ENCODE peak calls at places on chromosomes 7 and 10, in seven cellular contexts. U is GM23338; Y is activated effector memory CD4-positive, alpha-beta T cell treated with Interleukin-2 at 50 U/mL for 16 hours; S is activated CD8-positive, alpha-beta memory T cell treated with anti-CD3 and anti-CD28 coated beads for 48 hours; W is CD14-positive monocyte; M is GM18507; H is Kasumi-1. Q is an unnamed sample.

GRCh38 chr10:2076528-2076927 is 339.2 kb upstream of the ADARB2 start:
- DNase-seq in W (no peak), Y (no peak), U (peak), S (no peak), H (no peak), M (no peak), Q (no peak)

GRCh38 chr7:115779561-115779960 is 251.0 kb downstream of the TFEC start:
- DNase-seq in S (no peak), U (no peak), M (no peak), Y (no peak), H (no peak), W (no peak), Q (peak)

GRCh38 chr10:106559442-106559841 is 605.1 kb downstream of the SORCS1 start:
- DNase-seq in U (no peak), H (no peak), Y (no peak), W (no peak), M (no peak), S (no peak), Q (no peak)

GRCh38 chr10:72310636-72311035 is 36.9 kb downstream of the DDIT4 start:
- DNase-seq in U (no peak), W (no peak), Y (no peak), H (peak), M (no peak), S (no peak), Q (no peak)

GRCh38 chr7:131111-132094 is 61.0 kb upstream of the FAM20C start:
- DNase-seq in U (no peak), H (no peak), W (no peak), S (no peak), M (no peak), Y (no peak), Q (no peak)

GRCh38 chr10:101817542-101818118 is 614 bp downstream of the OGA start:
- DNase-seq in M (no peak), S (no peak), H (peak), W (no peak), Y (peak), U (peak), Q (peak)

GRCh38 chr7:101784275-101785127 is 32.9 kb upstream of the CUX1 start:
- DNase-seq in Y (no peak), S (no peak), H (peak), U (no peak), M (no peak), W (no peak), Q (no peak)

GRCh38 chr10:73141603-73142002 is 26.2 kb downstream of the ECD start:
- DNase-seq in S (no peak), W (no peak), M (no peak), H (no peak), Y (no peak), U (no peak), Q (no peak)

GRCh38 chr10:110455440-110455839 is 42.3 kb upstream of the DUSP5 start:
- DNase-seq in H (peak), U (no peak), M (no peak), Y (no peak), W (no peak), S (peak), Q (no peak)

GRCh38 chr10:34254596-34254995 is 560.5 kb downstream of the PARD3 start:
- DNase-seq in U (no peak), M (no peak), W (no peak), H (peak), S (no peak), Y (no peak), Q (peak)

GRCh38 chr7:67359900-67360299 is 363.3 kb downstream of the TYW1 start:
- DNase-seq in M (no peak), Y (no peak), H (no peak), W (no peak), S (no peak), U (peak), Q (peak)

GRCh38 chr10:34589275-34589674 is 225.8 kb downstream of the PARD3 start:
- DNase-seq in U (no peak), W (no peak), H (no peak), M (no peak), Y (no peak), S (no peak), Q (no peak)

GRCh38 chr10:72682626-72683025 is 9.3 kb upstream of the MCU start:
- DNase-seq in H (no peak), Y (no peak), U (no peak), S (no peak), W (no peak), M (no peak), Q (peak)

GRCh38 chr10:80860719-80861118 is 323.0 kb downstream of the SH2D4B start:
- DNase-seq in Y (no peak), U (no peak), H (no peak), W (no peak), S (no peak), M (no peak), Q (peak)

GRCh38 chr10:3419719-3420495 is 247.3 kb upstream of the PITRM1 start:
- DNase-seq in H (no peak), M (no peak), Y (no peak), U (no peak), S (no peak), W (no peak), Q (no peak)

GRCh38 chr10:132899054-132899750 is 43.2 kb downstream of the CFAP46 start:
- DNase-seq in U (no peak), W (peak), S (no peak), M (no peak), Y (no peak), H (no peak), Q (no peak)

GRCh38 chr7:151852486-151853396 is 24.2 kb downstream of the PRKAG2 start:
- DNase-seq in Y (no peak), W (no peak), M (no peak), S (no peak), H (no peak), U (no peak), Q (no peak)

GRCh38 chr10:11810313-11810766 is 12.8 kb upstream of the PROSER2 start:
- DNase-seq in S (no peak), H (no peak), U (no peak), M (no peak), Y (no peak), W (no peak), Q (no peak)

GRCh38 chr10:69060127-69060798 is 27.6 kb upstream of the SRGN start:
- DNase-seq in S (no peak), W (no peak), Y (no peak), H (no peak), M (no peak), U (no peak), Q (no peak)

GRCh38 chr7:1236831-1237701 is 4.4 kb downstream of the UNCX start:
- DNase-seq in M (no peak), H (no peak), U (peak), S (no peak), Y (no peak), W (no peak), Q (no peak)